ENCODE peak calls at places on chromosomes 3 and 15, in eight cellular contexts. D is CD8-positive, alpha-beta memory T cell; E is AG08395; F is ovary; H is cerebellum; X is A549; Y is RPMI7951; G is hypothalamus. U is an unnamed sample.
A peak's percentile ranks its signal among the peaks of the same experiment; 100 is the strongest.

GRCh38 chr3:53069422-53070068 is 23.7 kb upstream of the SFMBT1 start:
- DNase-seq in D (no peak), E (no peak), F (peak; percentile 6), H (no peak), X (no peak), Y (peak; percentile 45), G (no peak), U (peak; percentile 25)

GRCh38 chr15:49521802-49522201 is 98.8 kb downstream of the FGF7 start:
- DNase-seq in D (no peak), E (no peak), F (no peak), H (no peak), X (no peak), Y (peak; percentile 3), G (no peak), U (no peak)

GRCh38 chr3:173217127-173217526 is 76.1 kb upstream of the SPATA16 start:
- DNase-seq in D (no peak), E (no peak), F (no peak), H (no peak), X (no peak), Y (no peak), G (no peak), U (no peak)

GRCh38 chr15:101522091-101522490 is 32.6 kb upstream of the PCSK6 start:
- DNase-seq in D (no peak), E (no peak), F (no peak), H (no peak), X (no peak), Y (no peak), G (no peak), U (no peak)

GRCh38 chr3:69294014-69294771 is 91.7 kb downstream of the FRMD4B start:
- DNase-seq in D (no peak), E (peak; percentile 44), F (no peak), H (no peak), X (no peak), Y (peak; percentile 40), G (no peak), U (no peak)

GRCh38 chr3:9897408-9898372 is 5.0 kb upstream of the IL17RE start:
- DNase-seq in D (no peak), E (no peak), F (no peak), H (no peak), X (peak; percentile 79), Y (peak; percentile 31), G (no peak), U (no peak)

GRCh38 chr3:146542179-146542578 is 2.2 kb downstream of the PLSCR1 start:
- DNase-seq in D (no peak), E (no peak), F (no peak), H (no peak), X (no peak), Y (no peak), G (no peak), U (no peak)

GRCh38 chr15:76429661-76430060 is 93.1 kb downstream of the ISL2 start:
- DNase-seq in D (no peak), E (no peak), F (no peak), H (no peak), X (no peak), Y (no peak), G (no peak), U (no peak)

GRCh38 chr3:110343945-110344344 is 727.7 kb upstream of the NECTIN3 start:
- DNase-seq in D (no peak), E (peak; percentile 34), F (no peak), H (no peak), X (no peak), Y (peak; percentile 53), G (no peak), U (peak; percentile 17)

GRCh38 chr3:33577588-33577987 is 137.4 kb upstream of the UBP1 start:
- DNase-seq in D (no peak), E (no peak), F (no peak), H (no peak), X (no peak), Y (no peak), G (no peak), U (no peak)

GRCh38 chr3:66472313-66473134 is 28.3 kb downstream of the LRIG1 start:
- DNase-seq in D (peak; percentile 52), E (peak; percentile 52), F (no peak), H (no peak), X (peak; percentile 38), Y (peak; percentile 87), G (no peak), U (peak; percentile 75)

GRCh38 chr3:186722457-186722856 is 5.3 kb downstream of the KNG1 start:
- DNase-seq in D (no peak), E (peak; percentile 35), F (no peak), H (peak; percentile 12), X (peak; percentile 21), Y (peak; percentile 25), G (no peak), U (peak; percentile 29)

GRCh38 chr3:156107504-156107903 is 12.9 kb upstream of the KCNAB1 start:
- DNase-seq in D (no peak), E (no peak), F (no peak), H (no peak), X (no peak), Y (no peak), G (no peak), U (no peak)

GRCh38 chr3:152557302-152557999 is 277.5 kb upstream of the P2RY1 start:
- DNase-seq in D (no peak), E (no peak), F (no peak), H (no peak), X (no peak), Y (no peak), G (no peak), U (no peak)

GRCh38 chr15:62647195-62647865 is 395.2 kb upstream of the TPM1 start:
- DNase-seq in D (no peak), E (peak; percentile 84), F (no peak), H (no peak), X (peak; percentile 93), Y (peak; percentile 96), G (no peak), U (peak; percentile 82)

GRCh38 chr3:69033470-69033869 is 18.7 kb downstream of the TMF1 start:
- DNase-seq in D (no peak), E (no peak), F (no peak), H (no peak), X (no peak), Y (peak; percentile 76), G (no peak), U (peak; percentile 66)

GRCh38 chr3:151347432-151347831 is 18.1 kb upstream of the P2RY13 start:
- DNase-seq in D (no peak), E (no peak), F (no peak), H (no peak), X (no peak), Y (no peak), G (no peak), U (no peak)

GRCh38 chr15:61892140-61892539 is 168.1 kb downstream of the VPS13C start:
- DNase-seq in D (no peak), E (no peak), F (no peak), H (no peak), X (no peak), Y (no peak), G (no peak), U (no peak)

GRCh38 chr3:52831500-52832301 is 1.2 kb upstream of the ITIH4 start:
- DNase-seq in D (no peak), E (peak; percentile 93), F (peak; percentile 44), H (peak; percentile 44), X (peak; percentile 43), Y (peak; percentile 98), G (no peak), U (peak; percentile 83)

GRCh38 chr3:178787960-178788359 is 251.7 kb downstream of the KCNMB2 start:
- DNase-seq in D (no peak), E (no peak), F (no peak), H (no peak), X (no peak), Y (no peak), G (no peak), U (no peak)

GRCh38 chr3:54830658-54831057 is 97.2 kb downstream of the LRTM1 start:
- DNase-seq in D (no peak), E (no peak), F (no peak), H (no peak), X (peak; percentile 10), Y (peak; percentile 65), G (no peak), U (peak; percentile 8)

GRCh38 chr3:139109271-139109670 is 64.6 kb upstream of the PRR23C start:
- DNase-seq in D (no peak), E (no peak), F (no peak), H (no peak), X (no peak), Y (no peak), G (no peak), U (no peak)

GRCh38 chr3:129317014-129317771 is 38.5 kb downstream of the HMCES start:
- DNase-seq in D (no peak), E (no peak), F (peak; percentile 58), H (no peak), X (no peak), Y (no peak), G (no peak), U (no peak)

GRCh38 chr15:82137261-82137660 is 91.4 kb upstream of the MEX3B start:
- DNase-seq in D (no peak), E (no peak), F (no peak), H (no peak), X (no peak), Y (peak; percentile 54), G (no peak), U (no peak)

GRCh38 chr3:4693620-4694019 is 200.5 kb downstream of the ITPR1 start:
- DNase-seq in D (no peak), E (no peak), F (no peak), H (no peak), X (no peak), Y (no peak), G (no peak), U (no peak)

GRCh38 chr3:21390136-21390535 is 360.9 kb downstream of the ZNF385D start:
- DNase-seq in D (no peak), E (peak; percentile 83), F (no peak), H (no peak), X (no peak), Y (no peak), G (no peak), U (peak; percentile 98)

GRCh38 chr3:45029661-45030060 is 3.6 kb downstream of the CLEC3B start:
- DNase-seq in D (no peak), E (peak; percentile 63), F (no peak), H (peak; percentile 81), X (no peak), Y (no peak), G (no peak), U (peak; percentile 72)

GRCh38 chr3:103873024-103873423 is 1438.2 kb downstream of the ZPLD1 start:
- DNase-seq in D (no peak), E (no peak), F (no peak), H (no peak), X (no peak), Y (no peak), G (no peak), U (no peak)

GRCh38 chr3:50662408-50662807 is 12.3 kb upstream of the DOCK3 start:
- DNase-seq in D (no peak), E (no peak), F (no peak), H (no peak), X (no peak), Y (no peak), G (no peak), U (no peak)

GRCh38 chr15:81398910-81399551 is 25.0 kb upstream of the TMC3 start:
- DNase-seq in D (no peak), E (peak; percentile 31), F (no peak), H (no peak), X (no peak), Y (no peak), G (no peak), U (no peak)

GRCh38 chr3:177338697-177339219 is 141.5 kb upstream of the TBL1XR1 start:
- DNase-seq in D (no peak), E (no peak), F (no peak), H (no peak), X (no peak), Y (peak; percentile 29), G (no peak), U (no peak)

GRCh38 chr3:25696019-25696418 is 31.3 kb upstream of the TOP2B start:
- DNase-seq in D (no peak), E (no peak), F (no peak), H (no peak), X (no peak), Y (no peak), G (no peak), U (no peak)

GRCh38 chr3:84724877-84725276 is 233.9 kb upstream of the CADM2 start:
- DNase-seq in D (no peak), E (no peak), F (no peak), H (no peak), X (peak; percentile 7), Y (peak; percentile 58), G (no peak), U (no peak)

GRCh38 chr15:35293353-35294130 is 208.4 kb upstream of the NANOGP8 start:
- DNase-seq in D (no peak), E (peak; percentile 75), F (no peak), H (no peak), X (peak; percentile 49), Y (peak; percentile 88), G (no peak), U (peak; percentile 78)

U was measured in HFFc6.